ENCODE peak calls at places on chromosome 4, in ten cellular contexts. One of them, this sample, is unnamed.
A peak's percentile ranks its signal among the peaks of the same experiment; 100 is the strongest.

GRCh38 chr4:170090667-170091052 is 904 bp upstream of the AADAT start:
- DNase-seq in activated B cell treated with CpG ODN at 0.5 μM for 24 hours: no peak
- DNase-seq in left colon: no peak
- DNase-seq in neural progenitor cell: no peak
- DNase-seq in chondrocyte: no peak
- DNase-seq in T-cell: no peak
- DNase-seq in Kasumi-1: peak; percentile 38
- DNase-seq in RKO: peak; percentile 14
- DNase-seq in fibroblast of lung: no peak
- DNase-seq in activated naive CD8-positive, alpha-beta T cell treated with anti-CD3 and anti-CD28 coated beads for 36 hours: no peak
- DNase-seq in this sample: no peak

GRCh38 chr4:25172964-25173917 is 13.0 kb upstream of the SEPSECS start:
- DNase-seq in activated B cell treated with CpG ODN at 0.5 μM for 24 hours: no peak
- DNase-seq in left colon: no peak
- DNase-seq in neural progenitor cell: no peak
- DNase-seq in chondrocyte: no peak
- DNase-seq in T-cell: no peak
- DNase-seq in Kasumi-1: peak; percentile 81
- DNase-seq in RKO: peak; percentile 98
- DNase-seq in fibroblast of lung: peak; percentile 99
- DNase-seq in activated naive CD8-positive, alpha-beta T cell treated with anti-CD3 and anti-CD28 coated beads for 36 hours: no peak
- DNase-seq in this sample: peak; percentile 55

GRCh38 chr4:165754664-165755063 is 118.4 kb upstream of the TLL1 start:
- DNase-seq in activated B cell treated with CpG ODN at 0.5 μM for 24 hours: no peak
- DNase-seq in left colon: no peak
- DNase-seq in neural progenitor cell: no peak
- DNase-seq in chondrocyte: no peak
- DNase-seq in T-cell: no peak
- DNase-seq in Kasumi-1: no peak
- DNase-seq in RKO: no peak
- DNase-seq in fibroblast of lung: no peak
- DNase-seq in activated naive CD8-positive, alpha-beta T cell treated with anti-CD3 and anti-CD28 coated beads for 36 hours: no peak
- DNase-seq in this sample: no peak

GRCh38 chr4:167290684-167291083 is 56.4 kb upstream of the SPOCK3 start:
- DNase-seq in activated B cell treated with CpG ODN at 0.5 μM for 24 hours: no peak
- DNase-seq in left colon: no peak
- DNase-seq in neural progenitor cell: peak; percentile 29
- DNase-seq in chondrocyte: no peak
- DNase-seq in T-cell: no peak
- DNase-seq in Kasumi-1: peak; percentile 46
- DNase-seq in RKO: peak; percentile 46
- DNase-seq in fibroblast of lung: peak; percentile 34
- DNase-seq in activated naive CD8-positive, alpha-beta T cell treated with anti-CD3 and anti-CD28 coated beads for 36 hours: no peak
- DNase-seq in this sample: no peak

GRCh38 chr4:104494822-104495559 is at the start of gene CXXC4:
- DNase-seq in activated B cell treated with CpG ODN at 0.5 μM for 24 hours: no peak
- DNase-seq in left colon: peak; percentile 61
- DNase-seq in neural progenitor cell: peak; percentile 94
- DNase-seq in chondrocyte: peak; percentile 57
- DNase-seq in T-cell: no peak
- DNase-seq in Kasumi-1: peak; percentile 29
- DNase-seq in RKO: no peak
- DNase-seq in fibroblast of lung: peak; percentile 66
- DNase-seq in activated naive CD8-positive, alpha-beta T cell treated with anti-CD3 and anti-CD28 coated beads for 36 hours: peak; percentile 1
- DNase-seq in this sample: peak; percentile 57

GRCh38 chr4:54872246-54872645 is 214.5 kb downstream of the KIT start:
- DNase-seq in activated B cell treated with CpG ODN at 0.5 μM for 24 hours: no peak
- DNase-seq in left colon: no peak
- DNase-seq in neural progenitor cell: no peak
- DNase-seq in chondrocyte: no peak
- DNase-seq in T-cell: no peak
- DNase-seq in Kasumi-1: no peak
- DNase-seq in RKO: no peak
- DNase-seq in fibroblast of lung: no peak
- DNase-seq in activated naive CD8-positive, alpha-beta T cell treated with anti-CD3 and anti-CD28 coated beads for 36 hours: no peak
- DNase-seq in this sample: no peak

GRCh38 chr4:112514079-112514448 is 1.9 kb downstream of the NEUROG2 start:
- DNase-seq in activated B cell treated with CpG ODN at 0.5 μM for 24 hours: no peak
- DNase-seq in left colon: no peak
- DNase-seq in neural progenitor cell: peak; percentile 66
- DNase-seq in chondrocyte: no peak
- DNase-seq in T-cell: no peak
- DNase-seq in Kasumi-1: no peak
- DNase-seq in RKO: no peak
- DNase-seq in fibroblast of lung: no peak
- DNase-seq in activated naive CD8-positive, alpha-beta T cell treated with anti-CD3 and anti-CD28 coated beads for 36 hours: no peak
- DNase-seq in this sample: no peak

GRCh38 chr4:122500852-122501501 is 44.5 kb upstream of the IL2 start:
- DNase-seq in activated B cell treated with CpG ODN at 0.5 μM for 24 hours: no peak
- DNase-seq in left colon: no peak
- DNase-seq in neural progenitor cell: no peak
- DNase-seq in chondrocyte: no peak
- DNase-seq in T-cell: no peak
- DNase-seq in Kasumi-1: no peak
- DNase-seq in RKO: no peak
- DNase-seq in fibroblast of lung: peak; percentile 11
- DNase-seq in activated naive CD8-positive, alpha-beta T cell treated with anti-CD3 and anti-CD28 coated beads for 36 hours: no peak
- DNase-seq in this sample: no peak

GRCh38 chr4:26320159-26320452 is 708 bp upstream of the RBPJ start:
- DNase-seq in activated B cell treated with CpG ODN at 0.5 μM for 24 hours: no peak
- DNase-seq in left colon: no peak
- DNase-seq in neural progenitor cell: no peak
- DNase-seq in chondrocyte: no peak
- DNase-seq in T-cell: no peak
- DNase-seq in Kasumi-1: no peak
- DNase-seq in RKO: no peak
- DNase-seq in fibroblast of lung: peak; percentile 43
- DNase-seq in activated naive CD8-positive, alpha-beta T cell treated with anti-CD3 and anti-CD28 coated beads for 36 hours: peak; percentile 58
- DNase-seq in this sample: no peak

GRCh38 chr4:108477527-108478108 is 142.8 kb upstream of the RPL34 start:
- DNase-seq in activated B cell treated with CpG ODN at 0.5 μM for 24 hours: no peak
- DNase-seq in left colon: no peak
- DNase-seq in neural progenitor cell: no peak
- DNase-seq in chondrocyte: no peak
- DNase-seq in T-cell: no peak
- DNase-seq in Kasumi-1: no peak
- DNase-seq in RKO: no peak
- DNase-seq in fibroblast of lung: no peak
- DNase-seq in activated naive CD8-positive, alpha-beta T cell treated with anti-CD3 and anti-CD28 coated beads for 36 hours: no peak
- DNase-seq in this sample: no peak

GRCh38 chr4:105520819-105521790 is 31.3 kb upstream of the ARHGEF38 start:
- DNase-seq in activated B cell treated with CpG ODN at 0.5 μM for 24 hours: no peak
- DNase-seq in left colon: peak; percentile 41
- DNase-seq in neural progenitor cell: peak; percentile 68
- DNase-seq in chondrocyte: no peak
- DNase-seq in T-cell: no peak
- DNase-seq in Kasumi-1: peak; percentile 59
- DNase-seq in RKO: peak; percentile 61
- DNase-seq in fibroblast of lung: peak; percentile 67
- DNase-seq in activated naive CD8-positive, alpha-beta T cell treated with anti-CD3 and anti-CD28 coated beads for 36 hours: no peak
- DNase-seq in this sample: peak; percentile 49

GRCh38 chr4:55345980-55346850 is at the start of gene SRD5A3:
- DNase-seq in activated B cell treated with CpG ODN at 0.5 μM for 24 hours: peak; percentile 87
- DNase-seq in left colon: peak; percentile 90
- DNase-seq in neural progenitor cell: peak; percentile 92
- DNase-seq in chondrocyte: no peak
- DNase-seq in T-cell: peak; percentile 64
- DNase-seq in Kasumi-1: peak; percentile 94
- DNase-seq in RKO: peak; percentile 81
- DNase-seq in fibroblast of lung: peak; percentile 79
- DNase-seq in activated naive CD8-positive, alpha-beta T cell treated with anti-CD3 and anti-CD28 coated beads for 36 hours: peak; percentile 88
- DNase-seq in this sample: peak; percentile 87

GRCh38 chr4:113293043-113293560 is 243.6 kb downstream of the ANK2 start:
- DNase-seq in activated B cell treated with CpG ODN at 0.5 μM for 24 hours: no peak
- DNase-seq in left colon: no peak
- DNase-seq in neural progenitor cell: peak; percentile 34
- DNase-seq in chondrocyte: no peak
- DNase-seq in T-cell: no peak
- DNase-seq in Kasumi-1: no peak
- DNase-seq in RKO: no peak
- DNase-seq in fibroblast of lung: peak; percentile 86
- DNase-seq in activated naive CD8-positive, alpha-beta T cell treated with anti-CD3 and anti-CD28 coated beads for 36 hours: no peak
- DNase-seq in this sample: no peak

GRCh38 chr4:152850377-152850776 is 70.6 kb downstream of the ARFIP1 start:
- DNase-seq in activated B cell treated with CpG ODN at 0.5 μM for 24 hours: no peak
- DNase-seq in left colon: peak; percentile 12
- DNase-seq in neural progenitor cell: peak; percentile 4
- DNase-seq in chondrocyte: no peak
- DNase-seq in T-cell: no peak
- DNase-seq in Kasumi-1: peak; percentile 61
- DNase-seq in RKO: no peak
- DNase-seq in fibroblast of lung: peak; percentile 23
- DNase-seq in activated naive CD8-positive, alpha-beta T cell treated with anti-CD3 and anti-CD28 coated beads for 36 hours: peak; percentile 2
- DNase-seq in this sample: peak; percentile 20

GRCh38 chr4:156954598-156954997 is 17.0 kb downstream of the PDGFC start:
- DNase-seq in activated B cell treated with CpG ODN at 0.5 μM for 24 hours: no peak
- DNase-seq in left colon: no peak
- DNase-seq in neural progenitor cell: no peak
- DNase-seq in chondrocyte: no peak
- DNase-seq in T-cell: no peak
- DNase-seq in Kasumi-1: peak; percentile 61
- DNase-seq in RKO: no peak
- DNase-seq in fibroblast of lung: no peak
- DNase-seq in activated naive CD8-positive, alpha-beta T cell treated with anti-CD3 and anti-CD28 coated beads for 36 hours: no peak
- DNase-seq in this sample: no peak

GRCh38 chr4:173489514-173489913 is 40.5 kb downstream of the HAND2 start:
- DNase-seq in activated B cell treated with CpG ODN at 0.5 μM for 24 hours: no peak
- DNase-seq in left colon: no peak
- DNase-seq in neural progenitor cell: no peak
- DNase-seq in chondrocyte: no peak
- DNase-seq in T-cell: no peak
- DNase-seq in Kasumi-1: no peak
- DNase-seq in RKO: no peak
- DNase-seq in fibroblast of lung: peak; percentile 92
- DNase-seq in activated naive CD8-positive, alpha-beta T cell treated with anti-CD3 and anti-CD28 coated beads for 36 hours: no peak
- DNase-seq in this sample: no peak

GRCh38 chr4:158046345-158046744 is 126.5 kb downstream of the GASK1B start:
- DNase-seq in activated B cell treated with CpG ODN at 0.5 μM for 24 hours: no peak
- DNase-seq in left colon: no peak
- DNase-seq in neural progenitor cell: no peak
- DNase-seq in chondrocyte: no peak
- DNase-seq in T-cell: no peak
- DNase-seq in Kasumi-1: no peak
- DNase-seq in RKO: no peak
- DNase-seq in fibroblast of lung: no peak
- DNase-seq in activated naive CD8-positive, alpha-beta T cell treated with anti-CD3 and anti-CD28 coated beads for 36 hours: no peak
- DNase-seq in this sample: no peak

GRCh38 chr4:101831816-101832215 is 41.3 kb downstream of the BANK1 start:
- DNase-seq in activated B cell treated with CpG ODN at 0.5 μM for 24 hours: no peak
- DNase-seq in left colon: no peak
- DNase-seq in neural progenitor cell: no peak
- DNase-seq in chondrocyte: no peak
- DNase-seq in T-cell: no peak
- DNase-seq in Kasumi-1: no peak
- DNase-seq in RKO: no peak
- DNase-seq in fibroblast of lung: no peak
- DNase-seq in activated naive CD8-positive, alpha-beta T cell treated with anti-CD3 and anti-CD28 coated beads for 36 hours: no peak
- DNase-seq in this sample: no peak

GRCh38 chr4:177574446-177574845 is 132.2 kb upstream of the AGA start:
- DNase-seq in activated B cell treated with CpG ODN at 0.5 μM for 24 hours: no peak
- DNase-seq in left colon: no peak
- DNase-seq in neural progenitor cell: no peak
- DNase-seq in chondrocyte: no peak
- DNase-seq in T-cell: no peak
- DNase-seq in Kasumi-1: no peak
- DNase-seq in RKO: no peak
- DNase-seq in fibroblast of lung: peak; percentile 27
- DNase-seq in activated naive CD8-positive, alpha-beta T cell treated with anti-CD3 and anti-CD28 coated beads for 36 hours: no peak
- DNase-seq in this sample: no peak

GRCh38 chr4:22574880-22575279 is 59.0 kb upstream of the ADGRA3 start:
- DNase-seq in activated B cell treated with CpG ODN at 0.5 μM for 24 hours: no peak
- DNase-seq in left colon: no peak
- DNase-seq in neural progenitor cell: no peak
- DNase-seq in chondrocyte: no peak
- DNase-seq in T-cell: no peak
- DNase-seq in Kasumi-1: no peak
- DNase-seq in RKO: no peak
- DNase-seq in fibroblast of lung: no peak
- DNase-seq in activated naive CD8-positive, alpha-beta T cell treated with anti-CD3 and anti-CD28 coated beads for 36 hours: no peak
- DNase-seq in this sample: no peak

GRCh38 chr4:184196730-184197355 is 20.8 kb downstream of the ENPP6 start:
- DNase-seq in activated B cell treated with CpG ODN at 0.5 μM for 24 hours: no peak
- DNase-seq in left colon: no peak
- DNase-seq in neural progenitor cell: no peak
- DNase-seq in chondrocyte: no peak
- DNase-seq in T-cell: no peak
- DNase-seq in Kasumi-1: no peak
- DNase-seq in RKO: no peak
- DNase-seq in fibroblast of lung: no peak
- DNase-seq in activated naive CD8-positive, alpha-beta T cell treated with anti-CD3 and anti-CD28 coated beads for 36 hours: no peak
- DNase-seq in this sample: no peak

GRCh38 chr4:78638324-78639172 is 87.0 kb downstream of the ANXA3 start:
- DNase-seq in activated B cell treated with CpG ODN at 0.5 μM for 24 hours: no peak
- DNase-seq in left colon: no peak
- DNase-seq in neural progenitor cell: no peak
- DNase-seq in chondrocyte: no peak
- DNase-seq in T-cell: no peak
- DNase-seq in Kasumi-1: no peak
- DNase-seq in RKO: no peak
- DNase-seq in fibroblast of lung: no peak
- DNase-seq in activated naive CD8-positive, alpha-beta T cell treated with anti-CD3 and anti-CD28 coated beads for 36 hours: no peak
- DNase-seq in this sample: no peak

GRCh38 chr4:28558871-28559270 is 1698.2 kb downstream of the STIM2 start:
- DNase-seq in activated B cell treated with CpG ODN at 0.5 μM for 24 hours: no peak
- DNase-seq in left colon: no peak
- DNase-seq in neural progenitor cell: peak; percentile 3
- DNase-seq in chondrocyte: no peak
- DNase-seq in T-cell: no peak
- DNase-seq in Kasumi-1: no peak
- DNase-seq in RKO: no peak
- DNase-seq in fibroblast of lung: no peak
- DNase-seq in activated naive CD8-positive, alpha-beta T cell treated with anti-CD3 and anti-CD28 coated beads for 36 hours: no peak
- DNase-seq in this sample: no peak

GRCh38 chr4:110197421-110198398 is 705 bp downstream of the ELOVL6 start:
- DNase-seq in activated B cell treated with CpG ODN at 0.5 μM for 24 hours: peak; percentile 20
- DNase-seq in left colon: peak; percentile 69
- DNase-seq in neural progenitor cell: peak; percentile 58
- DNase-seq in chondrocyte: no peak
- DNase-seq in T-cell: peak; percentile 12
- DNase-seq in Kasumi-1: peak; percentile 70
- DNase-seq in RKO: peak; percentile 54
- DNase-seq in fibroblast of lung: peak; percentile 54
- DNase-seq in activated naive CD8-positive, alpha-beta T cell treated with anti-CD3 and anti-CD28 coated beads for 36 hours: peak; percentile 69
- DNase-seq in this sample: peak; percentile 25

GRCh38 chr4:186201535-186202230 is 10.3 kb downstream of the CYP4V2 start:
- DNase-seq in activated B cell treated with CpG ODN at 0.5 μM for 24 hours: peak; percentile 32
- DNase-seq in left colon: peak; percentile 69
- DNase-seq in neural progenitor cell: peak; percentile 54
- DNase-seq in chondrocyte: no peak
- DNase-seq in T-cell: peak; percentile 45
- DNase-seq in Kasumi-1: peak; percentile 36
- DNase-seq in RKO: peak; percentile 81
- DNase-seq in fibroblast of lung: peak; percentile 26
- DNase-seq in activated naive CD8-positive, alpha-beta T cell treated with anti-CD3 and anti-CD28 coated beads for 36 hours: peak; percentile 48
- DNase-seq in this sample: peak; percentile 20

GRCh38 chr4:42371306-42372063 is 25.8 kb upstream of the SHISA3 start:
- DNase-seq in activated B cell treated with CpG ODN at 0.5 μM for 24 hours: no peak
- DNase-seq in left colon: no peak
- DNase-seq in neural progenitor cell: peak; percentile 29
- DNase-seq in chondrocyte: no peak
- DNase-seq in T-cell: no peak
- DNase-seq in Kasumi-1: peak; percentile 61
- DNase-seq in RKO: peak; percentile 72
- DNase-seq in fibroblast of lung: peak; percentile 85
- DNase-seq in activated naive CD8-positive, alpha-beta T cell treated with anti-CD3 and anti-CD28 coated beads for 36 hours: no peak
- DNase-seq in this sample: no peak

GRCh38 chr4:149605601-149606378 is 209.9 kb downstream of the IQCM start:
- DNase-seq in activated B cell treated with CpG ODN at 0.5 μM for 24 hours: no peak
- DNase-seq in left colon: no peak
- DNase-seq in neural progenitor cell: no peak
- DNase-seq in chondrocyte: no peak
- DNase-seq in T-cell: no peak
- DNase-seq in Kasumi-1: no peak
- DNase-seq in RKO: peak; percentile 30
- DNase-seq in fibroblast of lung: peak; percentile 23
- DNase-seq in activated naive CD8-positive, alpha-beta T cell treated with anti-CD3 and anti-CD28 coated beads for 36 hours: no peak
- DNase-seq in this sample: no peak

GRCh38 chr4:170589597-170590191 is 499.9 kb upstream of the AADAT start:
- DNase-seq in activated B cell treated with CpG ODN at 0.5 μM for 24 hours: no peak
- DNase-seq in left colon: no peak
- DNase-seq in neural progenitor cell: peak; percentile 24
- DNase-seq in chondrocyte: no peak
- DNase-seq in T-cell: no peak
- DNase-seq in Kasumi-1: peak; percentile 82
- DNase-seq in RKO: peak; percentile 77
- DNase-seq in fibroblast of lung: no peak
- DNase-seq in activated naive CD8-positive, alpha-beta T cell treated with anti-CD3 and anti-CD28 coated beads for 36 hours: no peak
- DNase-seq in this sample: no peak